ENCODE peak calls at places on chromosomes 3 and 15, in ten cellular contexts. J is mammary epithelial cell, S is adrenal gland, B is foreskin keratinocyte, Z is lower lobe of right lung, L is endodermal cell, T is Panc1, K is aorta, X is MM.1S, U is left lung. P is an unnamed sample. For H3K4me1 and H3K27me3, the result is how much of the 10 kb centered on the place peaks cover.

GRCh38 chr15:84778194-84778593 is 29.8 kb downstream of the ZNF592 start:
- DNase-seq in X (no peak), T (no peak), J (no peak), S (no peak), U (no peak), L (peak), K (peak), Z (no peak), B (no peak), P (no peak)

GRCh38 chr3:124558898-124559649 is 171.2 kb upstream of the UMPS start:
- DNase-seq in S (peak), T (no peak), U (peak), Z (peak), L (peak), B (peak), X (no peak), J (peak), K (peak), P (peak)

GRCh38 chr15:31508656-31509055 is 182.0 kb downstream of the KLF13 start:
- DNase-seq in K (no peak), B (no peak), L (no peak), S (no peak), J (no peak), U (no peak), X (no peak), T (no peak), Z (no peak), P (no peak)

GRCh38 chr3:126270145-126270811 is 86.9 kb downstream of the KLF15 start:
- DNase-seq in J (no peak), Z (peak), T (no peak), S (peak), B (no peak), K (peak), L (no peak), X (no peak), U (peak), P (peak)

GRCh38 chr3:67516496-67516895 is 137.9 kb downstream of the SUCLG2 start:
- DNase-seq in J (no peak), S (no peak), K (no peak), X (no peak), B (no peak), L (no peak), Z (no peak), T (no peak), U (no peak), P (no peak)

GRCh38 chr3:134594236-134594825 is 56.5 kb downstream of the KY start:
- DNase-seq in K (peak), X (no peak), B (no peak), L (no peak), Z (no peak), J (no peak), U (no peak), T (no peak), S (no peak), P (no peak)

GRCh38 chr15:57994468-57995154 is 70.9 kb downstream of the ALDH1A2 start:
- DNase-seq in T (no peak), S (no peak), X (no peak), L (no peak), Z (no peak), U (no peak), B (no peak), K (no peak), J (no peak), P (no peak)

GRCh38 chr3:7752005-7752404 is 749.6 kb upstream of the LMCD1 start:
- DNase-seq in L (no peak), J (no peak), K (no peak), T (no peak), B (no peak), X (no peak), S (no peak), U (no peak), Z (no peak), P (no peak)

GRCh38 chr15:92681141-92681622 is 25.6 kb upstream of the FAM174B start:
- DNase-seq in K (no peak), J (no peak), T (no peak), Z (no peak), X (no peak), S (no peak), L (peak), B (no peak), U (no peak), P (no peak)

GRCh38 chr3:179068779-179069530 is 2.7 kb downstream of the ZMAT3 start:
- DNase-seq in S (no peak), J (no peak), X (no peak), T (no peak), Z (no peak), K (no peak), L (peak), B (no peak), U (no peak), P (no peak)

GRCh38 chr3:129116482-129116946 is 5.1 kb downstream of the RAB43 start:
- DNase-seq in X (no peak), J (no peak), S (peak), L (peak), U (no peak), T (no peak), Z (peak), K (no peak), B (no peak), P (no peak)

GRCh38 chr15:52186651-52187486 is 4.3 kb downstream of the GNB5 start:
- DNase-seq in S (peak), U (no peak), L (no peak), X (no peak), Z (no peak), J (no peak), B (no peak), T (no peak), K (no peak), P (no peak)

GRCh38 chr15:83012038-83012490 is 625 bp upstream of the C15orf40 start:
- DNase-seq in T (no peak), X (no peak), L (no peak), B (no peak), S (no peak), U (no peak), J (no peak), K (no peak), Z (no peak), P (no peak)

GRCh38 chr3:64178419-64178818 is 46.8 kb downstream of the PRICKLE2 start:
- DNase-seq in T (no peak), S (no peak), B (no peak), X (no peak), J (no peak), U (no peak), L (no peak), Z (no peak), K (no peak), P (no peak)

GRCh38 chr3:126816956-126817777 is 113.1 kb downstream of the CHCHD6 start:
- DNase-seq in T (no peak), U (no peak), S (peak), B (no peak), L (no peak), X (peak), K (no peak), J (no peak), Z (no peak), P (no peak)

GRCh38 chr3:30516238-30516637 is 90.2 kb upstream of the TGFBR2 start:
- DNase-seq in K (no peak), U (no peak), B (no peak), T (no peak), L (no peak), X (no peak), S (no peak), J (no peak), Z (no peak), P (no peak)

GRCh38 chr15:34019369-34019990 is 19.5 kb downstream of the AVEN start:
- DNase-seq in U (no peak), T (no peak), L (no peak), B (peak), K (no peak), S (no peak), J (peak), Z (no peak), X (no peak), P (no peak)

GRCh38 chr15:27831384-27832262 is 267.5 kb downstream of the OCA2 start:
- DNase-seq in U (no peak), L (peak), S (no peak), K (no peak), B (no peak), T (no peak), Z (no peak), X (no peak), J (no peak), P (no peak)

DNA sequence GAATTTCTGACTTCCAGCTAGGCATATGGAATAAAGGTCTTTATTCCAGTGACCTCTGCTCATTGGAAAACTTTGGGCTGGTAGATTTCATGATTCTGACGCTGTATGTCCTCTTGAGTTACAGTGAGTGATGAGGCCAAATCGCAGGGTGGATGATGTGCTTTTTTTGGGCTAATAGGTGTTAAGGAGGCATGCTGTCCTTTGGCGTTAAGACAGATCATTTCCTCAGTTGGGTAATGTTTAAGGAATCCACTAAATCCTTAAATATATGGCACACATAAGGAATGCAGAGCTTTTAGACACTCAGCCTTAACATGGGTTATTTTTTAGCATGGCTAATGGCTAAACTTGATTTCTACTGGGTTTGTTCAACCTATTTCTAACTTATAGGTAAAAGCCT is 87.9 kb downstream of the LPP start:
- DNase-seq in J (no peak), B (no peak), L (no peak), Z (no peak), T (no peak), S (no peak), X (no peak), K (no peak), U (no peak), P (no peak)
- H3K4me1 ChIP-seq in J (under half), B (under half), L (under half), Z (under half), T (under half), S (under half), X (under half), K (under half), U (under half), P (under half)

DNA sequence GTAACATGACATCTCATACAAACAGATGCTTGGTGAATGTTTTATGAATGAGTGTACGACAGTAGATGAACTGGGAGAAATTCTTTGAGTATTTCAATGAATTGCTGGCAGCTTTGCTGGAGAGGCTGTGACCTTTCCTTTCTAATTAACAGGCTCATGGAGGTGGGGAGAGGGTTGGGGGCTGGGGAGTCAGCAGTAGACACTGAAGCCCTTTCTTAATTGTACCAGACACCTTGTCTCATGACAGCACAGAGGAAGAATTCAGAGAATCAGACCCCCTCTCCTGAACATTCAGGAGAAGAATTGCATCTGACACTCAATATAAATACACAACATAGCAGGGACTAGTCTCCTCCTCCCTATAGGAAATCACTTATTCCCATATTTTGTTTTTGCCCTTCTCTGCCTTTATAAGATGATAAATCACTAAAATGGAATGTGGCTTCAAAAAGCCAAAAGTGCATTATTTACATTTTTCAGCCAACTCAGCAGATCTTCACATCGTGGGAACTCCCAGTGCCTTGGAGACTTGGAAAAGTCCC is 66.2 kb upstream of the TPM1 start:
- DNase-seq in U (no peak), J (no peak), L (no peak), T (no peak), Z (no peak), S (no peak), X (no peak), B (peak), K (no peak), P (no peak)
- H3K27ac ChIP-seq in U (no peak), J (no peak), L (peak), T (peak), Z (no peak), S (no peak), X (no peak), B (no peak), K (no peak), P (no peak)

GRCh38 chr3:195662-196061 is 901 bp upstream of the CHL1 start:
- DNase-seq in S (no peak), J (no peak), Z (no peak), X (no peak), B (no peak), U (no peak), T (no peak), L (peak), K (no peak), P (no peak)

GRCh38 chr3:194421-194820 is 2.1 kb upstream of the CHL1 start:
- DNase-seq in B (no peak), U (no peak), L (peak), X (no peak), S (no peak), J (no peak), K (no peak), Z (no peak), T (no peak), P (no peak)

GRCh38 chr3:197154-197855 is 742 bp downstream of the CHL1 start:
- DNase-seq in J (no peak), S (no peak), L (peak), K (no peak), T (no peak), U (peak), B (no peak), Z (peak), X (no peak), P (peak)

GRCh38 chr3:197891-198491 is 1.4 kb downstream of the CHL1 start:
- DNase-seq in J (no peak), S (no peak), Z (peak), U (peak), B (no peak), L (peak), T (no peak), K (no peak), X (no peak), P (peak)

GRCh38 chr3:196322-197153 is at the start of gene CHL1:
- DNase-seq in K (peak), S (no peak), B (no peak), Z (peak), T (no peak), X (no peak), U (peak), J (no peak), L (peak), P (peak)
- H3K27me3 ChIP-seq in K (under half), S (under half), B (half or more), Z (under half), T (under half), X (under half), U (under half), J (under half), L (under half), P (under half)

DNA sequence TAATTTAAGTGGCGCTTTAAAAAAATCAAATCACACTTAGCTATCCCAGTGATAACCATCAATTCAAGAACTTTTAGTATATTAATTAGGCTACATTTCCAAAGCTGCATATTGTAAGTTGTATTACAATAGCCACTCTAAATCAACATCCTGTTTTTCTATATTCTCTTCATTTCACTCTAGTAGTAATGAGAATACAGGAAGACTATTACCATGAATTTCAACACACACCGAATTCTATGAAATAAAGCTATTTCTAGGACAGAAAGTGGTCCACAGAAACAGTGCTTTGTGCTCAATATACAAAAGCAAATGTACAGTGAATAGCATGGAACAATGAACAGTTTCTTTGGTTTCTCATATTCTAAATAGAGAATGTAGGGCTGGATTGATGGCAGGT is 24.6 kb downstream of the TRAT1 start:
- DNase-seq in X (no peak), Z (no peak), U (no peak), B (no peak), L (no peak), S (no peak), J (no peak), K (no peak), T (no peak), P (no peak)
- H3K4me1 ChIP-seq in X (under half), Z (under half), U (under half), B (under half), L (under half), S (under half), J (under half), K (under half), T (under half), P (under half)